ENCODE peak calls at places on chromosomes 6 and 20, in nine cellular contexts. H, J, E, A, L, G, M, R and U are unnamed samples.

GRCh38 chr6:81166770-81167169 is 585.7 kb downstream of the TENT5A start:
- DNase-seq in H (no peak), J (no peak), E (no peak), A (no peak), L (no peak), G (no peak), M (no peak), R (peak; percentile 35), U (no peak)

GRCh38 chr20:41697861-41698559 is 79.8 kb upstream of the CHD6 start:
- DNase-seq in H (no peak), J (peak; percentile 53), E (no peak), A (no peak), L (peak; percentile 57), G (no peak), M (peak; percentile 13), R (no peak), U (peak; percentile 27)

GRCh38 chr6:49744259-49744658 is at the start of gene CRISP3:
- DNase-seq in H (no peak), J (no peak), E (no peak), A (no peak), L (no peak), G (no peak), M (no peak), R (no peak), U (no peak)

GRCh38 chr6:134217110-134217509 is 100.8 kb downstream of the SGK1 start:
- DNase-seq in H (no peak), J (no peak), E (no peak), A (no peak), L (no peak), G (no peak), M (no peak), R (no peak), U (no peak)

GRCh38 chr6:152170702-152171667 is 363.5 kb downstream of the ESR1 start:
- DNase-seq in H (no peak), J (no peak), E (no peak), A (no peak), L (no peak), G (no peak), M (no peak), R (no peak), U (peak; percentile 9)

GRCh38 chr20:15899972-15900371 is 673.3 kb downstream of the KIF16B start:
- DNase-seq in H (no peak), J (no peak), E (no peak), A (no peak), L (no peak), G (no peak), M (no peak), R (no peak), U (no peak)

GRCh38 chr6:105897131-105897530 is 189.0 kb upstream of the PRDM1 start:
- DNase-seq in H (no peak), J (no peak), E (no peak), A (no peak), L (no peak), G (no peak), M (no peak), R (no peak), U (no peak)

GRCh38 chr6:166760288-166760687 is 133.2 kb upstream of the RPS6KA2 start:
- DNase-seq in H (no peak), J (no peak), E (no peak), A (no peak), L (no peak), G (no peak), M (no peak), R (no peak), U (no peak)

GRCh38 chr20:23856226-23856625 is 23.3 kb downstream of the CST5 start:
- DNase-seq in H (no peak), J (no peak), E (no peak), A (no peak), L (no peak), G (no peak), M (no peak), R (no peak), U (no peak)

GRCh38 chr20:5073154-5074049 is 46.4 kb downstream of the PCNA start:
- DNase-seq in H (peak; percentile 86), J (no peak), E (peak; percentile 87), A (peak; percentile 89), L (no peak), G (peak; percentile 93), M (no peak), R (peak; percentile 60), U (peak; percentile 10)

GRCh38 chr6:25456656-25457055 is 177.5 kb downstream of the CARMIL1 start:
- DNase-seq in H (no peak), J (no peak), E (no peak), A (no peak), L (no peak), G (no peak), M (no peak), R (no peak), U (no peak)

GRCh38 chr6:25462235-25462897 is 183.2 kb downstream of the CARMIL1 start:
- DNase-seq in H (no peak), J (no peak), E (no peak), A (no peak), L (peak; percentile 79), G (no peak), M (no peak), R (no peak), U (no peak)

GRCh38 chr6:25456249-25456648 is 177.1 kb downstream of the CARMIL1 start:
- DNase-seq in H (no peak), J (no peak), E (no peak), A (no peak), L (no peak), G (no peak), M (no peak), R (no peak), U (no peak)

GRCh38 chr6:25454141-25454540 is 175.0 kb downstream of the CARMIL1 start:
- DNase-seq in H (no peak), J (no peak), E (no peak), A (no peak), L (no peak), G (no peak), M (no peak), R (no peak), U (no peak)

GRCh38 chr6:25457519-25457918 is 178.3 kb downstream of the CARMIL1 start:
- DNase-seq in H (no peak), J (no peak), E (no peak), A (no peak), L (no peak), G (no peak), M (no peak), R (no peak), U (no peak)
- H3K4me3 ChIP-seq in H (no peak overlapping the region), J (no peak overlapping the region), E (no peak overlapping the region), A (no peak overlapping the region), L (no peak overlapping the region), G (no peak overlapping the region), M (no peak overlapping the region), R (no peak overlapping the region), U (no peak overlapping the region)

GRCh38 chr6:17281100-17281496 is at the start of gene RBM24:
- DNase-seq in H (peak; percentile 66), J (no peak), E (peak; percentile 59), A (peak; percentile 51), L (peak; percentile 91), G (peak; percentile 82), M (peak; percentile 62), R (peak; percentile 51), U (peak; percentile 73)
- H3K27ac ChIP-seq in H (peak within 1 kb of the TSS; percentile 4), J (no peak within 1 kb of the TSS), E (peak within 1 kb of the TSS; percentile 97), A (peak within 1 kb of the TSS; percentile 94), L (no peak within 1 kb of the TSS), G (peak within 1 kb of the TSS; percentile 93), M (peak within 1 kb of the TSS; percentile 99), R (peak within 1 kb of the TSS; percentile 72), U (peak within 1 kb of the TSS; percentile 94)

DNA sequence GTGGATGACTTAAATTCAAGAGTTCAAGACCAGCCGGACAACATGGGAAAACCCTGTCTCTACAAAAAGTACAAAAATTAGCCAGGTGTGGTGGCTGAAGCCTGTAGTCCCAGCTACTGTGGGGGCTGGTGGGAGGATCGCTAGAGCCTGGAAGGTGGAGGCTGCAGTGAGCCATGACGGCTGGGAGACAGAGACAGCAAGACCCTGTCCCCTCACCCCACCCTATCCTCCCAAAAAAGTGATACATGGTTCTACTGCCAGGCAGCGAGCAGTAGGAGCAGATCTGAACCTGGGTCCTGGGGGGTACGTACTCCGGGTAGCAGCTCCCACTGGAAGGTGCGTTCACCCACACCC is 2.2 kb downstream of the PSMA7 start:
- DNase-seq in H (no peak), J (no peak), E (no peak), A (no peak), L (no peak), G (no peak), M (no peak), R (no peak), U (no peak)
- H3K4me3 ChIP-seq in H (peak overlapping the region; percentile 75), J (peak overlapping the region; percentile 98), E (no peak overlapping the region), A (no peak overlapping the region), L (peak overlapping the region; percentile 92), G (no peak overlapping the region), M (no peak overlapping the region), R (no peak overlapping the region), U (no peak overlapping the region)

DNA sequence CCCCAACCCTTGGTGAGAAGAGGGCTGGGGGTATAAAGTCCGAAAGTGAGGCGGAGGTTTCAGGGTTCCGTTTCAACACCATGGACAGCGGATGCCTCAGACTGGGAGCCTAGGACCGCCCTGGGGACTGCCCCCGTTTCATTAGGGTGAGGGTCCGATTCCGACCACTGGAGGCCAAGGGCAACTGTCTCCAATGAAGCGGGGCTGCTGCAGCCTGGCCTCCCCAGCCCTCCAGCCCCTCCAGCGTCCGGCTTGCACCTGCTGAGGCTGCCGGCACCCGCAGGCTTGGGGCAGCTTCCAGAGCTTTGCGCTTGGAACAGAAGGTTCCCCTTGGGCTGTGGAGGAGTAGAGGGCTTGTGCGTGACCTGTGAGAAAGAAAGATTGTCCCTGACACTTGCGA is 39.9 kb downstream of the YTHDF1 start:
- DNase-seq in H (no peak), J (no peak), E (no peak), A (no peak), L (peak; percentile 84), G (no peak), M (peak; percentile 66), R (no peak), U (no peak)
- H3K27ac ChIP-seq in H (no peak overlapping the region), J (no peak overlapping the region), E (no peak overlapping the region), A (no peak overlapping the region), L (no peak overlapping the region), G (no peak overlapping the region), M (no peak overlapping the region), R (no peak overlapping the region), U (no peak overlapping the region)

DNA sequence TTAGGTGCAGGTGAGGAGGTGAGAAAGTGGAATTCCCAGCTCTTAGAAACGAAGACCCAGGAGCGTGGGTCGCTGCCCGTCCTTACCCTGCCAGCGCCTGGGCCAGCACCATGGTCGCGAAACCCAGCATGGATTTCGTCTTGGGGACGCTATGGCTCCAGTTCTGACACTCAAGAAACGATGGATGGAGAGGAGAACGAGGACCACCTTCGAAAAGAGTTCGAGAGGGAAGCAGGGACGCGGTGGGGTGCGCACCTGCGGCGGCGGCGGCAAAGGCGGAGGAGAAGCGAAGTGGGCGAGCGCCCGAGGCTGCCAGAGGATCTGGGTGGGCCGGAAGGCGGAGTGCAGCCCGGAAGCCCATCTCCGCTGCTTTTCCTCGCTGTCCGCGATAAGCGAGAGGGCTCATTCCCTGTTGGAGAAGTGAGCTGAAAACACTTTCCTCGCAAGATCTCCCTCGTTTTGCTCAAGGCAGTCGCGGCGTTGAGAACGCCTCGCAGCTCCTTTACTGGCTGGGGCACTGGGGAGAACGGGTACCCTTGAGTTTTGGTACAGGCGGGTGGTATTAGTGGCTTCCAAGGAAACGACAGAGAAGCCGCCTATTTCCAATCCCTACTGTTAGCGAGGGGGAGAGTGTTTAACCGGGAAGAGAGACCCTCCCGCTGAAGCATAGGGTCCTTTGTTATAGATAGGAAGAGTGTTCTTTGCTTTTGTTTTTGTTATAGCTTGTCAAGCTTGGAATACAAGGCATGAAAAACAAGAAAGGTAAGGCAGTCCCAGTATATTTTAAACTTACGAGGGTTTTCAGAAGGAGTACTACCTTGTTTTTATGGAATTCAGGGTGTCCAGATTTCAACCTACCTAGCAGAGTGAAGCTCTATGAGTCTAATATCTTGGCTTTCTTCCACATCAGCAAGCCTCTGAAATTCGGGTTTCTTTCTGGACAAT is 109.5 kb downstream of the TRIM27 start:
- DNase-seq in H (no peak), J (no peak), E (no peak), A (no peak), L (peak; percentile 76), G (no peak), M (peak; percentile 29), R (no peak), U (no peak)
- H3K4me3 ChIP-seq in H (no peak overlapping the region), J (no peak overlapping the region), E (no peak overlapping the region), A (no peak overlapping the region), L (peak overlapping the region; percentile 49), G (no peak overlapping the region), M (peak overlapping the region; percentile 22), R (no peak overlapping the region), U (no peak overlapping the region)